ENCODE peak calls at places on chromosomes 3 and 15, in five cellular contexts. One of them, this sample, is unnamed.

GRCh38 chr3:120160050-120160449 is 65.8 kb upstream of the GSK3B start:
- DNase-seq in stimulated activated CD4-positive, alpha-beta T cell treated with anti-CD3 and anti-CD28 coated beads, Interleukin-2, amount 100 ng/mL, for 48 hours: no peak
- DNase-seq in caudate nucleus: no peak
- DNase-seq in T-helper 9 cell: no peak
- DNase-seq in pancreas: no peak
- DNase-seq in this sample: no peak

GRCh38 chr15:68650901-68651709 is 72.3 kb downstream of the CORO2B start:
- DNase-seq in stimulated activated CD4-positive, alpha-beta T cell treated with anti-CD3 and anti-CD28 coated beads, Interleukin-2, amount 100 ng/mL, for 48 hours: peak
- DNase-seq in caudate nucleus: no peak
- DNase-seq in T-helper 9 cell: peak
- DNase-seq in pancreas: peak
- DNase-seq in this sample: no peak

GRCh38 chr15:41881925-41882688 is 11.7 kb downstream of the SPTBN5 start:
- DNase-seq in stimulated activated CD4-positive, alpha-beta T cell treated with anti-CD3 and anti-CD28 coated beads, Interleukin-2, amount 100 ng/mL, for 48 hours: no peak
- DNase-seq in caudate nucleus: no peak
- DNase-seq in T-helper 9 cell: no peak
- DNase-seq in pancreas: peak
- DNase-seq in this sample: no peak

GRCh38 chr3:106428565-106428994 is 559.8 kb upstream of the CBLB start:
- DNase-seq in stimulated activated CD4-positive, alpha-beta T cell treated with anti-CD3 and anti-CD28 coated beads, Interleukin-2, amount 100 ng/mL, for 48 hours: peak
- DNase-seq in caudate nucleus: no peak
- DNase-seq in T-helper 9 cell: no peak
- DNase-seq in pancreas: no peak
- DNase-seq in this sample: no peak

GRCh38 chr3:131147534-131147933 is 120.9 kb downstream of the NEK11 start:
- DNase-seq in stimulated activated CD4-positive, alpha-beta T cell treated with anti-CD3 and anti-CD28 coated beads, Interleukin-2, amount 100 ng/mL, for 48 hours: no peak
- DNase-seq in caudate nucleus: no peak
- DNase-seq in T-helper 9 cell: no peak
- DNase-seq in pancreas: no peak
- DNase-seq in this sample: no peak

GRCh38 chr3:107065094-107065861 is 312.0 kb upstream of the CCDC54 start:
- DNase-seq in stimulated activated CD4-positive, alpha-beta T cell treated with anti-CD3 and anti-CD28 coated beads, Interleukin-2, amount 100 ng/mL, for 48 hours: no peak
- DNase-seq in caudate nucleus: no peak
- DNase-seq in T-helper 9 cell: no peak
- DNase-seq in pancreas: no peak
- DNase-seq in this sample: no peak

GRCh38 chr3:11776346-11776745 is 70.3 kb downstream of the TAMM41 start:
- DNase-seq in stimulated activated CD4-positive, alpha-beta T cell treated with anti-CD3 and anti-CD28 coated beads, Interleukin-2, amount 100 ng/mL, for 48 hours: no peak
- DNase-seq in caudate nucleus: no peak
- DNase-seq in T-helper 9 cell: no peak
- DNase-seq in pancreas: no peak
- DNase-seq in this sample: no peak

GRCh38 chr15:42863572-42864239 is 56.9 kb downstream of the TTBK2 start:
- DNase-seq in stimulated activated CD4-positive, alpha-beta T cell treated with anti-CD3 and anti-CD28 coated beads, Interleukin-2, amount 100 ng/mL, for 48 hours: no peak
- DNase-seq in caudate nucleus: no peak
- DNase-seq in T-helper 9 cell: no peak
- DNase-seq in pancreas: no peak
- DNase-seq in this sample: no peak

GRCh38 chr3:135456182-135456790 is 509.2 kb upstream of the PPP2R3A start:
- DNase-seq in stimulated activated CD4-positive, alpha-beta T cell treated with anti-CD3 and anti-CD28 coated beads, Interleukin-2, amount 100 ng/mL, for 48 hours: no peak
- DNase-seq in caudate nucleus: no peak
- DNase-seq in T-helper 9 cell: no peak
- DNase-seq in pancreas: no peak
- DNase-seq in this sample: no peak

GRCh38 chr3:188584162-188584529 is 430.2 kb downstream of the LPP start:
- DNase-seq in stimulated activated CD4-positive, alpha-beta T cell treated with anti-CD3 and anti-CD28 coated beads, Interleukin-2, amount 100 ng/mL, for 48 hours: no peak
- DNase-seq in caudate nucleus: no peak
- DNase-seq in T-helper 9 cell: no peak
- DNase-seq in pancreas: no peak
- DNase-seq in this sample: no peak

GRCh38 chr3:188507244-188507720 is 353.3 kb downstream of the LPP start:
- DNase-seq in stimulated activated CD4-positive, alpha-beta T cell treated with anti-CD3 and anti-CD28 coated beads, Interleukin-2, amount 100 ng/mL, for 48 hours: no peak
- DNase-seq in caudate nucleus: no peak
- DNase-seq in T-helper 9 cell: no peak
- DNase-seq in pancreas: no peak
- DNase-seq in this sample: peak

GRCh38 chr3:67037615-67038014 is 39.5 kb downstream of the KBTBD8 start:
- DNase-seq in stimulated activated CD4-positive, alpha-beta T cell treated with anti-CD3 and anti-CD28 coated beads, Interleukin-2, amount 100 ng/mL, for 48 hours: no peak
- DNase-seq in caudate nucleus: no peak
- DNase-seq in T-helper 9 cell: no peak
- DNase-seq in pancreas: no peak
- DNase-seq in this sample: no peak

GRCh38 chr3:22117751-22118346 is 366.8 kb upstream of the ZNF385D start:
- DNase-seq in stimulated activated CD4-positive, alpha-beta T cell treated with anti-CD3 and anti-CD28 coated beads, Interleukin-2, amount 100 ng/mL, for 48 hours: no peak
- DNase-seq in caudate nucleus: no peak
- DNase-seq in T-helper 9 cell: no peak
- DNase-seq in pancreas: no peak
- DNase-seq in this sample: no peak

GRCh38 chr15:85443593-85444328 is 63.4 kb downstream of the AKAP13 start:
- DNase-seq in stimulated activated CD4-positive, alpha-beta T cell treated with anti-CD3 and anti-CD28 coated beads, Interleukin-2, amount 100 ng/mL, for 48 hours: peak
- DNase-seq in caudate nucleus: no peak
- DNase-seq in T-helper 9 cell: no peak
- DNase-seq in pancreas: no peak
- DNase-seq in this sample: no peak

GRCh38 chr3:196991581-196992460 is 23.2 kb upstream of the PIGZ start:
- DNase-seq in stimulated activated CD4-positive, alpha-beta T cell treated with anti-CD3 and anti-CD28 coated beads, Interleukin-2, amount 100 ng/mL, for 48 hours: no peak
- DNase-seq in caudate nucleus: no peak
- DNase-seq in T-helper 9 cell: no peak
- DNase-seq in pancreas: no peak
- DNase-seq in this sample: peak

GRCh38 chr3:50157821-50158556 is 2.9 kb downstream of the SEMA3F start:
- DNase-seq in stimulated activated CD4-positive, alpha-beta T cell treated with anti-CD3 and anti-CD28 coated beads, Interleukin-2, amount 100 ng/mL, for 48 hours: no peak
- DNase-seq in caudate nucleus: no peak
- DNase-seq in T-helper 9 cell: no peak
- DNase-seq in pancreas: no peak
- DNase-seq in this sample: no peak

GRCh38 chr15:52529289-52529929 is 729 bp upstream of the MYO5A start:
- DNase-seq in stimulated activated CD4-positive, alpha-beta T cell treated with anti-CD3 and anti-CD28 coated beads, Interleukin-2, amount 100 ng/mL, for 48 hours: peak
- DNase-seq in caudate nucleus: no peak
- DNase-seq in T-helper 9 cell: peak
- DNase-seq in pancreas: no peak
- DNase-seq in this sample: peak

GRCh38 chr15:64930778-64931240 is 19.1 kb downstream of the ANKDD1A start:
- DNase-seq in stimulated activated CD4-positive, alpha-beta T cell treated with anti-CD3 and anti-CD28 coated beads, Interleukin-2, amount 100 ng/mL, for 48 hours: no peak
- DNase-seq in caudate nucleus: no peak
- DNase-seq in T-helper 9 cell: no peak
- DNase-seq in pancreas: no peak
- DNase-seq in this sample: no peak

GRCh38 chr15:99720533-99720932 is 12.7 kb downstream of the LYSMD4 start:
- DNase-seq in stimulated activated CD4-positive, alpha-beta T cell treated with anti-CD3 and anti-CD28 coated beads, Interleukin-2, amount 100 ng/mL, for 48 hours: no peak
- DNase-seq in caudate nucleus: no peak
- DNase-seq in T-helper 9 cell: no peak
- DNase-seq in pancreas: no peak
- DNase-seq in this sample: no peak

GRCh38 chr3:169305460-169305859 is 358.1 kb downstream of the MECOM start:
- DNase-seq in stimulated activated CD4-positive, alpha-beta T cell treated with anti-CD3 and anti-CD28 coated beads, Interleukin-2, amount 100 ng/mL, for 48 hours: no peak
- DNase-seq in caudate nucleus: no peak
- DNase-seq in T-helper 9 cell: no peak
- DNase-seq in pancreas: peak
- DNase-seq in this sample: no peak

GRCh38 chr3:46812237-46812791 is 50.9 kb downstream of the MYL3 start:
- DNase-seq in stimulated activated CD4-positive, alpha-beta T cell treated with anti-CD3 and anti-CD28 coated beads, Interleukin-2, amount 100 ng/mL, for 48 hours: peak
- DNase-seq in caudate nucleus: no peak
- DNase-seq in T-helper 9 cell: peak
- DNase-seq in pancreas: peak
- DNase-seq in this sample: no peak

GRCh38 chr3:94303897-94304296 is 241.0 kb downstream of the NSUN3 start:
- DNase-seq in stimulated activated CD4-positive, alpha-beta T cell treated with anti-CD3 and anti-CD28 coated beads, Interleukin-2, amount 100 ng/mL, for 48 hours: no peak
- DNase-seq in caudate nucleus: no peak
- DNase-seq in T-helper 9 cell: no peak
- DNase-seq in pancreas: no peak
- DNase-seq in this sample: no peak